ENCODE peak calls at places on chromosomes 2 and 18, in five cellular contexts. Z is activated CD8-positive, alpha-beta memory T cell treated with anti-CD3 and anti-CD28 coated beads for 24 hours; I is amniotic stem cell; J is T-helper 1 cell; V is stimulated activated CD4-positive, alpha-beta T cell treated with anti-CD3 and anti-CD28 coated beads, Interleukin-2, amount 100 ng/mL, for 48 hours. P is an unnamed sample.

GRCh38 chr2:155645771-155646170 is 686.8 kb downstream of the NR4A2 start:
- DNase-seq in Z (no peak), I (no peak), J (no peak), V (no peak), P (no peak)

GRCh38 chr2:152036611-152037469 is 62.0 kb downstream of the CACNB4 start:
- DNase-seq in Z (peak; percentile 68), I (peak; percentile 57), J (peak; percentile 8), V (peak; percentile 47), P (no peak)

GRCh38 chr2:217950401-217950871 is 52.4 kb downstream of the TNS1 start:
- DNase-seq in Z (no peak), I (no peak), J (no peak), V (no peak), P (no peak)

GRCh38 chr18:50009772-50010171 is 185.2 kb downstream of the MYO5B start:
- DNase-seq in Z (peak; percentile 60), I (no peak), J (peak; percentile 10), V (peak; percentile 19), P (no peak)

GRCh38 chr18:76805221-76805620 is 17.1 kb upstream of the ZNF236 start:
- DNase-seq in Z (no peak), I (no peak), J (no peak), V (no peak), P (no peak)

GRCh38 chr2:68121873-68122679 is 35.6 kb upstream of the PNO1 start:
- DNase-seq in Z (peak; percentile 92), I (peak; percentile 79), J (peak; percentile 55), V (peak; percentile 82), P (peak; percentile 57)

GRCh38 chr2:156064540-156064939 is 268.0 kb downstream of the NR4A2 start:
- DNase-seq in Z (no peak), I (no peak), J (no peak), V (no peak), P (no peak)

GRCh38 chr2:119156891-119157773 is 1.4 kb downstream of the C1QL2 start:
- DNase-seq in Z (no peak), I (no peak), J (no peak), V (no peak), P (no peak)

GRCh38 chr2:45180784-45181183 is 171.5 kb upstream of the SIX2 start:
- DNase-seq in Z (no peak), I (no peak), J (no peak), V (no peak), P (no peak)

GRCh38 chr2:54947121-54947520 is 103.1 kb downstream of the RTN4 start:
- DNase-seq in Z (no peak), I (no peak), J (no peak), V (no peak), P (no peak)

GRCh38 chr2:148545387-148546256 is 98.9 kb upstream of the EPC2 start:
- DNase-seq in Z (peak; percentile 68), I (no peak), J (no peak), V (no peak), P (no peak)

GRCh38 chr2:206585335-206585734 is 57.0 kb upstream of the FAM237A start:
- DNase-seq in Z (no peak), I (no peak), J (no peak), V (no peak), P (peak; percentile 13)

GRCh38 chr2:10133007-10133647 is 10.6 kb downstream of the RRM2 start:
- DNase-seq in Z (no peak), I (no peak), J (no peak), V (no peak), P (no peak)

GRCh38 chr18:10663750-10664149 is 137.9 kb downstream of the NAPG start:
- DNase-seq in Z (no peak), I (no peak), J (no peak), V (no peak), P (no peak)

GRCh38 chr2:238644095-238645081 is 203.5 kb upstream of the TWIST2 start:
- DNase-seq in Z (no peak), I (peak; percentile 50), J (no peak), V (no peak), P (peak; percentile 47)

GRCh38 chr18:5061785-5062184 is 135.3 kb downstream of the AKAIN1 start:
- DNase-seq in Z (no peak), I (no peak), J (no peak), V (no peak), P (no peak)

GRCh38 chr2:239268082-239268481 is 132.7 kb downstream of the HDAC4 start:
- DNase-seq in Z (no peak), I (no peak), J (no peak), V (no peak), P (no peak)

GRCh38 chr18:49915352-49915751 is 102.0 kb upstream of the ACAA2 start:
- DNase-seq in Z (no peak), I (no peak), J (no peak), V (no peak), P (no peak)

GRCh38 chr2:192155521-192156118 is 39.1 kb downstream of the TMEFF2 start:
- DNase-seq in Z (no peak), I (no peak), J (no peak), V (no peak), P (no peak)

GRCh38 chr2:187499941-187500532 is 52.0 kb upstream of the CALCRL start:
- DNase-seq in Z (peak; percentile 63), I (no peak), J (no peak), V (peak; percentile 18), P (no peak)

GRCh38 chr2:187569571-187569970 is 15.3 kb upstream of the TFPI start:
- DNase-seq in Z (no peak), I (no peak), J (no peak), V (no peak), P (no peak)

GRCh38 chr2:39156107-39156506 is 35.3 kb upstream of the SOS1 start:
- DNase-seq in Z (no peak), I (no peak), J (no peak), V (no peak), P (peak; percentile 46)

GRCh38 chr2:174697267-174697666 is 67.0 kb downstream of the CHRNA1 start:
- DNase-seq in Z (peak; percentile 80), I (peak; percentile 20), J (peak; percentile 33), V (peak; percentile 54), P (no peak)

GRCh38 chr2:133660511-133660910 is 92.2 kb upstream of the NCKAP5 start:
- DNase-seq in Z (no peak), I (no peak), J (no peak), V (no peak), P (no peak)

GRCh38 chr2:74991977-74992376 is 33.5 kb downstream of the POLE4 start:
- DNase-seq in Z (no peak), I (no peak), J (no peak), V (no peak), P (no peak)

GRCh38 chr18:55334875-55335274 is 253.1 kb downstream of the TCF4 start:
- DNase-seq in Z (no peak), I (no peak), J (no peak), V (no peak), P (no peak)

GRCh38 chr2:59851848-59852475 is 701.5 kb downstream of the BCL11A start:
- DNase-seq in Z (no peak), I (no peak), J (no peak), V (no peak), P (no peak)

GRCh38 chr2:157246212-157247067 is 11.1 kb upstream of the GALNT5 start:
- DNase-seq in Z (no peak), I (peak; percentile 68), J (no peak), V (peak; percentile 34), P (peak; percentile 79)

GRCh38 chr18:12703714-12704113 is 872 bp downstream of the PSMG2 start:
- DNase-seq in Z (no peak), I (no peak), J (no peak), V (no peak), P (no peak)

GRCh38 chr2:158779621-158780020 is 15.5 kb upstream of the DAPL1 start:
- DNase-seq in Z (no peak), I (no peak), J (no peak), V (no peak), P (peak; percentile 23)

GRCh38 chr18:58552057-58552461 is 76.8 kb downstream of the ALPK2 start:
- DNase-seq in Z (peak; percentile 49), I (no peak), J (no peak), V (no peak), P (no peak)

GRCh38 chr2:235264121-235264493 is 229.7 kb upstream of the AGAP1 start:
- DNase-seq in Z (no peak), I (no peak), J (no peak), V (no peak), P (no peak)

GRCh38 chr18:22681912-22682311 is 251.2 kb upstream of the RBBP8 start:
- DNase-seq in Z (no peak), I (no peak), J (no peak), V (no peak), P (no peak)

GRCh38 chr2:241894056-241894641 is 24.6 kb downstream of the RTP5 start:
- DNase-seq in Z (no peak), I (no peak), J (no peak), V (no peak), P (no peak)

GRCh38 chr18:48446582-48447225 is 37.5 kb upstream of the ZBTB7C start:
- DNase-seq in Z (peak; percentile 81), I (peak; percentile 48), J (peak; percentile 41), V (peak; percentile 63), P (no peak)

GRCh38 chr2:904243-905024 is 46.2 kb upstream of the SNTG2 start:
- DNase-seq in Z (peak; percentile 40), I (no peak), J (no peak), V (no peak), P (no peak)